ENCODE peak calls at places on chromosomes 1 and 21, in six cellular contexts. P, F, H, Z, X and T are unnamed samples.

GRCh38 chr1:48761986-48762385 is 14.7 kb downstream of the BEND5 start:
- DNase-seq in P (no peak), F (no peak), H (no peak), Z (no peak), X (no peak), T (no peak)

GRCh38 chr1:210003501-210003900 is 65.5 kb downstream of the SYT14 start:
- DNase-seq in P (no peak), F (no peak), H (no peak), Z (no peak), X (no peak), T (no peak)

GRCh38 chr1:33168556-33169289 is 13.1 kb downstream of the TRIM62 start:
- DNase-seq in P (no peak), F (no peak), H (no peak), Z (no peak), X (no peak), T (no peak)

GRCh38 chr1:21534674-21535378 is 25.6 kb downstream of the ALPL start:
- DNase-seq in P (peak; percentile 72), F (no peak), H (no peak), Z (peak; percentile 46), X (peak; percentile 77), T (no peak)

GRCh38 chr1:77664923-77665516 is 17.4 kb downstream of the ZZZ3 start:
- DNase-seq in P (no peak), F (no peak), H (no peak), Z (no peak), X (no peak), T (no peak)

GRCh38 chr1:114505148-114505561 is 5.8 kb downstream of the TRIM33 start:
- DNase-seq in P (peak; percentile 41), F (no peak), H (no peak), Z (no peak), X (no peak), T (no peak)

GRCh38 chr1:38918568-38918967 is 23.1 kb downstream of the RHBDL2 start:
- DNase-seq in P (no peak), F (no peak), H (no peak), Z (no peak), X (no peak), T (no peak)

GRCh38 chr1:60874703-60875102 is 207.7 kb upstream of the NFIA start:
- DNase-seq in P (peak; percentile 35), F (no peak), H (no peak), Z (no peak), X (no peak), T (no peak)

GRCh38 chr1:25760871-25761270 is 39.1 kb upstream of the SELENON start:
- DNase-seq in P (peak; percentile 66), F (no peak), H (no peak), Z (no peak), X (no peak), T (no peak)

GRCh38 chr1:144551107-144551542 is 41.6 kb upstream of the PPIAL4F start:
- DNase-seq in P (peak; percentile 4), F (no peak), H (peak; percentile 58), Z (peak; percentile 14), X (no peak), T (no peak)

GRCh38 chr1:89203166-89203565 is 4.4 kb upstream of the GBP4 start:
- DNase-seq in P (no peak), F (no peak), H (no peak), Z (no peak), X (no peak), T (no peak)

GRCh38 chr1:175192111-175192629 is 406 bp downstream of the KIAA0040 start:
- DNase-seq in P (peak; percentile 56), F (peak; percentile 92), H (peak; percentile 60), Z (peak; percentile 79), X (no peak), T (peak; percentile 86)

GRCh38 chr1:10788592-10789006 is 7.8 kb downstream of the CASZ1 start:
- DNase-seq in P (no peak), F (no peak), H (peak; percentile 64), Z (peak; percentile 34), X (peak; percentile 33), T (peak; percentile 82)

GRCh38 chr21:34890724-34891609 is 158.1 kb downstream of the RUNX1 start:
- DNase-seq in P (no peak), F (peak; percentile 82), H (peak; percentile 67), Z (peak; percentile 30), X (no peak), T (peak; percentile 75)

GRCh38 chr1:20719871-20720620 is 2.2 kb upstream of the KIF17 start:
- DNase-seq in P (no peak), F (no peak), H (no peak), Z (peak; percentile 1), X (no peak), T (peak; percentile 48)

GRCh38 chr21:36776981-36777617 is 78.2 kb downstream of the SIM2 start:
- DNase-seq in P (no peak), F (no peak), H (no peak), Z (no peak), X (no peak), T (no peak)

GRCh38 chr21:14962217-14962616 is 102.6 kb downstream of the NRIP1 start:
- DNase-seq in P (no peak), F (no peak), H (no peak), Z (no peak), X (no peak), T (no peak)

GRCh38 chr1:90712153-90712930 is 4.8 kb downstream of the BARHL2 start:
- DNase-seq in P (no peak), F (peak; percentile 66), H (peak; percentile 57), Z (no peak), X (no peak), T (no peak)

DNA sequence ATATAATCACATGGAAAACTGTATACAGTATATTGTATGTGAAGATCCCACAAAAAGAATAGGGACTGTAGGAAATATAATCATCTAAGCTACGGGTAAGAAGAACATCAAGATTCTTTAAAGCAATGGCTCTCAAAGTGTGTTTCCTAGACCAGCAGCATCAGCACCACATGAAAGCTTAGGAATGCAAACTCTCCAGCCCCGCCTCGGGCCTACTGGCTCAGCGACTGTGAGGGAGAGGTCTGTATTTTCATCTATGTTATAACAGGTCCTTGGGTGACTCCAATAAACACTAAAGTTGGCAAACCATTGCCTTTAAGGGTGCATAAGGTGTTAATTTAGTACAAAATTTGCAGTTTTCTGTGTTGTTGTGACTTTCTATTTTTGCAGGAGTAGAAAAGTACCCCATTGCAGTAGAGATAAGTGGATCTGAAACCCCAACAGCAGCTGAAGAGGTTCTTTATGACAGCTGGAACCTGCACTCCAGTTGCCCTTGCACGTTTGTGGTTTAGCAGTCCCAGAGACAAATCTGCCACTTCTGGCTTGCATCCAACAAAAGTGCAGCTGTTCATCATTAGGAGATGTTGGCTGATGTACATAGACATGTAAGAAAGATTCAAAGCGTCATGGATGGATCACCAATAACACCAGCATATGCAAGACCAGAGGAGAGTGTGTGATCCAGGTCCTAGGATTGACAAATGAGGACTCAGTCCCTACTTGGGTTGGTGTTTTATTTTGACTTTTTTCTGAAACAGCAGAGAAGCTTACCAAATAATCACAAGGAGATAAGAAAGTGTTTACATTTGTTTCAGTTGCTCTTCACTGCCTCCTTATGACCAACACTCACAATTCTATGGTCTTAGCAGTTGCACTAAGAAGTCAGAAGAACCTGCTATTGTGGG is 15.9 kb upstream of the IFNAR1 start:
- DNase-seq in P (no peak), F (peak; percentile 68), H (peak; percentile 33), Z (peak; percentile 71), X (no peak), T (no peak)
- TF ChIP-seq EP300 in P (no peak), F (no peak), H (no peak), Z (no peak), X (no peak), T (no peak)

GRCh38 chr1:68046423-68046822 is 4.0 kb downstream of the DIRAS3 start:
- DNase-seq in P (no peak), F (peak; percentile 74), H (no peak), Z (no peak), X (no peak), T (no peak)

GRCh38 chr1:68049941-68050878 is at the start of gene DIRAS3:
- DNase-seq in P (no peak), F (no peak), H (no peak), Z (no peak), X (no peak), T (no peak)

GRCh38 chr1:68046885-68047658 is 3.4 kb downstream of the DIRAS3 start:
- DNase-seq in P (peak; percentile 21), F (peak; percentile 62), H (no peak), Z (no peak), X (no peak), T (no peak)

GRCh38 chr1:68047659-68048026 is 2.8 kb downstream of the DIRAS3 start:
- DNase-seq in P (no peak), F (no peak), H (no peak), Z (no peak), X (no peak), T (no peak)

GRCh38 chr1:68051475-68051874 is 1.0 kb upstream of the DIRAS3 start:
- DNase-seq in P (no peak), F (no peak), H (peak; percentile 64), Z (no peak), X (no peak), T (no peak)
- TF ChIP-seq POLR2AphosphoS5 in P (no peak), F (no peak), H (no peak), Z (no peak), X (no peak), T (no peak)

GRCh38 chr1:235882816-235883215 is 16.1 kb upstream of the LYST start:
- DNase-seq in P (no peak), F (no peak), H (no peak), Z (no peak), X (no peak), T (no peak)

GRCh38 chr1:235888119-235888643 is 21.5 kb upstream of the LYST start:
- DNase-seq in P (no peak), F (no peak), H (no peak), Z (no peak), X (no peak), T (no peak)

GRCh38 chr1:235887676-235888075 is 21.0 kb upstream of the LYST start:
- DNase-seq in P (no peak), F (no peak), H (no peak), Z (no peak), X (no peak), T (no peak)

GRCh38 chr1:235883261-235883927 is 16.7 kb upstream of the LYST start:
- DNase-seq in P (no peak), F (peak; percentile 95), H (no peak), Z (peak; percentile 76), X (no peak), T (peak; percentile 93)

GRCh38 chr1:235885654-235886238 is 19.0 kb upstream of the LYST start:
- DNase-seq in P (no peak), F (no peak), H (no peak), Z (no peak), X (no peak), T (no peak)
- TF ChIP-seq EP300 in P (no peak), F (no peak), H (no peak), Z (no peak), X (no peak), T (no peak)

GRCh38 chr1:181102841-181103240 is 14.3 kb downstream of the IER5 start:
- DNase-seq in P (no peak), F (no peak), H (no peak), Z (no peak), X (no peak), T (no peak)
- TF ChIP-seq POLR2AphosphoS5 in P (no peak), F (no peak), H (no peak), Z (no peak), X (no peak), T (no peak)